ENCODE peak calls at places on chromosomes 13 and 19, in nine cellular contexts. D is DMS79; J is stimulated activated CD4-positive, alpha-beta T cell treated with anti-CD3 and anti-CD28 coated beads, Interleukin-4, amount 100 ng/mL, for 1 hour; Z is naive thymus-derived CD8-positive, alpha-beta T cell; B is SJCRH30; E is Calu3; G is CD8-positive, alpha-beta memory T cell; K is activated CD4-positive, CD25-positive, alpha-beta regulatory T cell treated with anti-CD3 and anti-CD28 coated beads, Interleukin-2, amount 50 U/mL, for 72 hours; Q is M059J. P is an unnamed sample.

GRCh38 chr13:108877300-108877699 is 247.9 kb downstream of the MYO16 start:
- DNase-seq in D (no peak), J (no peak), Z (no peak), B (no peak), E (no peak), G (no peak), K (no peak), Q (no peak), P (no peak)

GRCh38 chr13:112836940-112837339 is 132.1 kb upstream of the MCF2L start:
- DNase-seq in D (no peak), J (no peak), Z (no peak), B (no peak), E (no peak), G (no peak), K (no peak), Q (no peak), P (no peak)

GRCh38 chr13:110133425-110134235 is 173.3 kb downstream of the COL4A1 start:
- DNase-seq in D (no peak), J (no peak), Z (no peak), B (no peak), E (no peak), G (no peak), K (no peak), Q (no peak), P (no peak)

GRCh38 chr19:5541456-5541855 is 26.3 kb downstream of the TINCR start:
- DNase-seq in D (no peak), J (no peak), Z (no peak), B (no peak), E (no peak), G (no peak), K (no peak), Q (no peak), P (no peak)

GRCh38 chr19:6216996-6217751 is 62.6 kb downstream of the MLLT1 start:
- DNase-seq in D (peak; percentile 94), J (no peak), Z (no peak), B (no peak), E (no peak), G (no peak), K (no peak), Q (peak; percentile 27), P (no peak)

GRCh38 chr19:45881082-45881908 is 4.6 kb downstream of the IRF2BP1 start:
- DNase-seq in D (no peak), J (no peak), Z (no peak), B (no peak), E (no peak), G (no peak), K (no peak), Q (no peak), P (no peak)

GRCh38 chr19:45470147-45471081 is 2.6 kb downstream of the FOSB start:
- DNase-seq in D (no peak), J (no peak), Z (peak; percentile 18), B (no peak), E (peak; percentile 59), G (peak; percentile 20), K (no peak), Q (peak; percentile 94), P (no peak)

GRCh38 chr13:114140131-114140908 is 7.9 kb upstream of the RASA3 start:
- DNase-seq in D (no peak), J (no peak), Z (peak; percentile 38), B (no peak), E (no peak), G (peak; percentile 76), K (peak; percentile 31), Q (no peak), P (no peak)

GRCh38 chr13:93889430-93889829 is 590.1 kb downstream of the DCT start:
- DNase-seq in D (no peak), J (no peak), Z (no peak), B (no peak), E (no peak), G (no peak), K (no peak), Q (no peak), P (no peak)

GRCh38 chr13:104616990-104617389 is 1550.8 kb upstream of the SLC10A2 start:
- DNase-seq in D (no peak), J (no peak), Z (no peak), B (no peak), E (no peak), G (no peak), K (no peak), Q (no peak), P (no peak)

GRCh38 chr19:14375055-14375581 is 6.1 kb upstream of the ADGRE5 start:
- DNase-seq in D (no peak), J (no peak), Z (peak; percentile 68), B (no peak), E (no peak), G (peak; percentile 92), K (peak; percentile 54), Q (no peak), P (no peak)

GRCh38 chr13:99356216-99357089 is 49.3 kb upstream of the GPR183 start:
- DNase-seq in D (no peak), J (no peak), Z (peak; percentile 52), B (no peak), E (no peak), G (peak; percentile 92), K (peak; percentile 47), Q (peak; percentile 96), P (peak; percentile 59)